ENCODE peak calls at places on chromosomes 7 and 10, in six cellular contexts. One of them, this sample, is unnamed.

GRCh38 chr7:85770332-85770731 is 583.5 kb upstream of the SEMA3D start:
- DNase-seq in iris pigment epithelial cell: peak; percentile 10
- DNase-seq in stimulated activated CD4-positive, alpha-beta T cell treated with anti-CD3 and anti-CD28 coated beads, TNF-alpha, amount 100 ng/mL, for 4 hours: no peak
- DNase-seq in HT1080: no peak
- DNase-seq in stimulated activated CD8-positive, alpha-beta memory T cell treated with anti-CD3 and anti-CD28 coated beads, Interleukin-7, amount 100 ng/mL, for 24 hours: no peak
- DNase-seq in activated naive CD8-positive, alpha-beta T cell treated with anti-CD3 and anti-CD28 coated beads for 36 hours: no peak
- DNase-seq in this sample: no peak

GRCh38 chr7:134034652-134035051 is 92.5 kb upstream of the LRGUK start:
- DNase-seq in stimulated activated CD8-positive, alpha-beta memory T cell treated with anti-CD3 and anti-CD28 coated beads, Interleukin-7, amount 100 ng/mL, for 24 hours: no peak
- DNase-seq in stimulated activated CD4-positive, alpha-beta T cell treated with anti-CD3 and anti-CD28 coated beads, TNF-alpha, amount 100 ng/mL, for 4 hours: no peak
- DNase-seq in iris pigment epithelial cell: no peak
- DNase-seq in HT1080: no peak
- DNase-seq in activated naive CD8-positive, alpha-beta T cell treated with anti-CD3 and anti-CD28 coated beads for 36 hours: no peak
- DNase-seq in this sample: no peak

GRCh38 chr10:88668465-88668864 is 4.2 kb downstream of the LIPF start:
- DNase-seq in iris pigment epithelial cell: no peak
- DNase-seq in stimulated activated CD8-positive, alpha-beta memory T cell treated with anti-CD3 and anti-CD28 coated beads, Interleukin-7, amount 100 ng/mL, for 24 hours: no peak
- DNase-seq in stimulated activated CD4-positive, alpha-beta T cell treated with anti-CD3 and anti-CD28 coated beads, TNF-alpha, amount 100 ng/mL, for 4 hours: no peak
- DNase-seq in HT1080: no peak
- DNase-seq in activated naive CD8-positive, alpha-beta T cell treated with anti-CD3 and anti-CD28 coated beads for 36 hours: no peak
- DNase-seq in this sample: no peak

GRCh38 chr7:130721486-130722277 is 12.3 kb downstream of the KLF14 start:
- DNase-seq in stimulated activated CD8-positive, alpha-beta memory T cell treated with anti-CD3 and anti-CD28 coated beads, Interleukin-7, amount 100 ng/mL, for 24 hours: no peak
- DNase-seq in activated naive CD8-positive, alpha-beta T cell treated with anti-CD3 and anti-CD28 coated beads for 36 hours: peak; percentile 7
- DNase-seq in stimulated activated CD4-positive, alpha-beta T cell treated with anti-CD3 and anti-CD28 coated beads, TNF-alpha, amount 100 ng/mL, for 4 hours: no peak
- DNase-seq in HT1080: peak; percentile 56
- DNase-seq in iris pigment epithelial cell: peak; percentile 72
- DNase-seq in this sample: peak; percentile 68

GRCh38 chr7:50246551-50246950 is 58.0 kb upstream of the IKZF1 start:
- DNase-seq in stimulated activated CD8-positive, alpha-beta memory T cell treated with anti-CD3 and anti-CD28 coated beads, Interleukin-7, amount 100 ng/mL, for 24 hours: no peak
- DNase-seq in HT1080: no peak
- DNase-seq in stimulated activated CD4-positive, alpha-beta T cell treated with anti-CD3 and anti-CD28 coated beads, TNF-alpha, amount 100 ng/mL, for 4 hours: no peak
- DNase-seq in iris pigment epithelial cell: no peak
- DNase-seq in activated naive CD8-positive, alpha-beta T cell treated with anti-CD3 and anti-CD28 coated beads for 36 hours: no peak
- DNase-seq in this sample: no peak

GRCh38 chr10:113576853-113577252 is 24.0 kb downstream of the HABP2 start:
- DNase-seq in activated naive CD8-positive, alpha-beta T cell treated with anti-CD3 and anti-CD28 coated beads for 36 hours: no peak
- DNase-seq in iris pigment epithelial cell: peak; percentile 31
- DNase-seq in stimulated activated CD8-positive, alpha-beta memory T cell treated with anti-CD3 and anti-CD28 coated beads, Interleukin-7, amount 100 ng/mL, for 24 hours: no peak
- DNase-seq in HT1080: no peak
- DNase-seq in stimulated activated CD4-positive, alpha-beta T cell treated with anti-CD3 and anti-CD28 coated beads, TNF-alpha, amount 100 ng/mL, for 4 hours: no peak
- DNase-seq in this sample: peak; percentile 21

GRCh38 chr10:89478085-89478738 is 57.2 kb downstream of the SLC16A12 start:
- DNase-seq in HT1080: no peak
- DNase-seq in stimulated activated CD4-positive, alpha-beta T cell treated with anti-CD3 and anti-CD28 coated beads, TNF-alpha, amount 100 ng/mL, for 4 hours: no peak
- DNase-seq in stimulated activated CD8-positive, alpha-beta memory T cell treated with anti-CD3 and anti-CD28 coated beads, Interleukin-7, amount 100 ng/mL, for 24 hours: no peak
- DNase-seq in activated naive CD8-positive, alpha-beta T cell treated with anti-CD3 and anti-CD28 coated beads for 36 hours: no peak
- DNase-seq in iris pigment epithelial cell: peak; percentile 97
- DNase-seq in this sample: no peak

GRCh38 chr7:94671444-94672235 is 15.7 kb upstream of the SGCE start:
- DNase-seq in HT1080: no peak
- DNase-seq in stimulated activated CD4-positive, alpha-beta T cell treated with anti-CD3 and anti-CD28 coated beads, TNF-alpha, amount 100 ng/mL, for 4 hours: no peak
- DNase-seq in iris pigment epithelial cell: no peak
- DNase-seq in activated naive CD8-positive, alpha-beta T cell treated with anti-CD3 and anti-CD28 coated beads for 36 hours: no peak
- DNase-seq in stimulated activated CD8-positive, alpha-beta memory T cell treated with anti-CD3 and anti-CD28 coated beads, Interleukin-7, amount 100 ng/mL, for 24 hours: no peak
- DNase-seq in this sample: no peak

GRCh38 chr10:89633484-89633883 is 11.6 kb downstream of the PANK1 start:
- DNase-seq in HT1080: peak; percentile 57
- DNase-seq in activated naive CD8-positive, alpha-beta T cell treated with anti-CD3 and anti-CD28 coated beads for 36 hours: no peak
- DNase-seq in stimulated activated CD4-positive, alpha-beta T cell treated with anti-CD3 and anti-CD28 coated beads, TNF-alpha, amount 100 ng/mL, for 4 hours: no peak
- DNase-seq in stimulated activated CD8-positive, alpha-beta memory T cell treated with anti-CD3 and anti-CD28 coated beads, Interleukin-7, amount 100 ng/mL, for 24 hours: no peak
- DNase-seq in iris pigment epithelial cell: peak; percentile 95
- DNase-seq in this sample: peak; percentile 39

GRCh38 chr10:102096449-102096848 is 23.7 kb downstream of the LDB1 start:
- DNase-seq in stimulated activated CD4-positive, alpha-beta T cell treated with anti-CD3 and anti-CD28 coated beads, TNF-alpha, amount 100 ng/mL, for 4 hours: no peak
- DNase-seq in stimulated activated CD8-positive, alpha-beta memory T cell treated with anti-CD3 and anti-CD28 coated beads, Interleukin-7, amount 100 ng/mL, for 24 hours: no peak
- DNase-seq in HT1080: no peak
- DNase-seq in iris pigment epithelial cell: no peak
- DNase-seq in activated naive CD8-positive, alpha-beta T cell treated with anti-CD3 and anti-CD28 coated beads for 36 hours: no peak
- DNase-seq in this sample: no peak

GRCh38 chr7:150324366-150324961 is 1.1 kb upstream of the ACTR3C start:
- DNase-seq in HT1080: no peak
- DNase-seq in iris pigment epithelial cell: peak; percentile 24
- DNase-seq in stimulated activated CD8-positive, alpha-beta memory T cell treated with anti-CD3 and anti-CD28 coated beads, Interleukin-7, amount 100 ng/mL, for 24 hours: no peak
- DNase-seq in activated naive CD8-positive, alpha-beta T cell treated with anti-CD3 and anti-CD28 coated beads for 36 hours: no peak
- DNase-seq in stimulated activated CD4-positive, alpha-beta T cell treated with anti-CD3 and anti-CD28 coated beads, TNF-alpha, amount 100 ng/mL, for 4 hours: no peak
- DNase-seq in this sample: no peak

GRCh38 chr10:14244147-14244546 is 86.6 kb downstream of the FRMD4A start:
- DNase-seq in stimulated activated CD4-positive, alpha-beta T cell treated with anti-CD3 and anti-CD28 coated beads, TNF-alpha, amount 100 ng/mL, for 4 hours: no peak
- DNase-seq in iris pigment epithelial cell: no peak
- DNase-seq in stimulated activated CD8-positive, alpha-beta memory T cell treated with anti-CD3 and anti-CD28 coated beads, Interleukin-7, amount 100 ng/mL, for 24 hours: no peak
- DNase-seq in HT1080: no peak
- DNase-seq in activated naive CD8-positive, alpha-beta T cell treated with anti-CD3 and anti-CD28 coated beads for 36 hours: no peak
- DNase-seq in this sample: peak; percentile 53

GRCh38 chr7:152513861-152514770 is 78.3 kb upstream of the KMT2C start:
- DNase-seq in iris pigment epithelial cell: no peak
- DNase-seq in stimulated activated CD4-positive, alpha-beta T cell treated with anti-CD3 and anti-CD28 coated beads, TNF-alpha, amount 100 ng/mL, for 4 hours: no peak
- DNase-seq in stimulated activated CD8-positive, alpha-beta memory T cell treated with anti-CD3 and anti-CD28 coated beads, Interleukin-7, amount 100 ng/mL, for 24 hours: no peak
- DNase-seq in activated naive CD8-positive, alpha-beta T cell treated with anti-CD3 and anti-CD28 coated beads for 36 hours: no peak
- DNase-seq in HT1080: no peak
- DNase-seq in this sample: no peak

GRCh38 chr7:53218730-53219504 is 183.5 kb downstream of the POM121L12 start:
- DNase-seq in stimulated activated CD4-positive, alpha-beta T cell treated with anti-CD3 and anti-CD28 coated beads, TNF-alpha, amount 100 ng/mL, for 4 hours: no peak
- DNase-seq in HT1080: no peak
- DNase-seq in stimulated activated CD8-positive, alpha-beta memory T cell treated with anti-CD3 and anti-CD28 coated beads, Interleukin-7, amount 100 ng/mL, for 24 hours: no peak
- DNase-seq in activated naive CD8-positive, alpha-beta T cell treated with anti-CD3 and anti-CD28 coated beads for 36 hours: no peak
- DNase-seq in iris pigment epithelial cell: no peak
- DNase-seq in this sample: no peak

GRCh38 chr7:158702944-158703343 is 1.7 kb downstream of the NCAPG2 start:
- DNase-seq in HT1080: no peak
- DNase-seq in iris pigment epithelial cell: no peak
- DNase-seq in stimulated activated CD4-positive, alpha-beta T cell treated with anti-CD3 and anti-CD28 coated beads, TNF-alpha, amount 100 ng/mL, for 4 hours: no peak
- DNase-seq in activated naive CD8-positive, alpha-beta T cell treated with anti-CD3 and anti-CD28 coated beads for 36 hours: no peak
- DNase-seq in stimulated activated CD8-positive, alpha-beta memory T cell treated with anti-CD3 and anti-CD28 coated beads, Interleukin-7, amount 100 ng/mL, for 24 hours: no peak
- DNase-seq in this sample: no peak

GRCh38 chr10:118873080-118873737 is 118.4 kb upstream of the CACUL1 start:
- DNase-seq in activated naive CD8-positive, alpha-beta T cell treated with anti-CD3 and anti-CD28 coated beads for 36 hours: no peak
- DNase-seq in stimulated activated CD4-positive, alpha-beta T cell treated with anti-CD3 and anti-CD28 coated beads, TNF-alpha, amount 100 ng/mL, for 4 hours: no peak
- DNase-seq in HT1080: no peak
- DNase-seq in iris pigment epithelial cell: peak; percentile 85
- DNase-seq in stimulated activated CD8-positive, alpha-beta memory T cell treated with anti-CD3 and anti-CD28 coated beads, Interleukin-7, amount 100 ng/mL, for 24 hours: no peak
- DNase-seq in this sample: peak; percentile 40

GRCh38 chr10:63437334-63437949 is 28.3 kb downstream of the JMJD1C start:
- DNase-seq in HT1080: no peak
- DNase-seq in activated naive CD8-positive, alpha-beta T cell treated with anti-CD3 and anti-CD28 coated beads for 36 hours: no peak
- DNase-seq in stimulated activated CD4-positive, alpha-beta T cell treated with anti-CD3 and anti-CD28 coated beads, TNF-alpha, amount 100 ng/mL, for 4 hours: no peak
- DNase-seq in stimulated activated CD8-positive, alpha-beta memory T cell treated with anti-CD3 and anti-CD28 coated beads, Interleukin-7, amount 100 ng/mL, for 24 hours: no peak
- DNase-seq in iris pigment epithelial cell: peak; percentile 83
- DNase-seq in this sample: peak; percentile 20

GRCh38 chr7:20440472-20441105 is 109.9 kb downstream of the ITGB8 start:
- DNase-seq in iris pigment epithelial cell: peak; percentile 44
- DNase-seq in activated naive CD8-positive, alpha-beta T cell treated with anti-CD3 and anti-CD28 coated beads for 36 hours: no peak
- DNase-seq in stimulated activated CD8-positive, alpha-beta memory T cell treated with anti-CD3 and anti-CD28 coated beads, Interleukin-7, amount 100 ng/mL, for 24 hours: no peak
- DNase-seq in stimulated activated CD4-positive, alpha-beta T cell treated with anti-CD3 and anti-CD28 coated beads, TNF-alpha, amount 100 ng/mL, for 4 hours: no peak
- DNase-seq in HT1080: peak; percentile 15
- DNase-seq in this sample: peak; percentile 22

GRCh38 chr10:104353325-104354048 is at the start of gene CFAP58:
- DNase-seq in stimulated activated CD8-positive, alpha-beta memory T cell treated with anti-CD3 and anti-CD28 coated beads, Interleukin-7, amount 100 ng/mL, for 24 hours: peak; percentile 74
- DNase-seq in stimulated activated CD4-positive, alpha-beta T cell treated with anti-CD3 and anti-CD28 coated beads, TNF-alpha, amount 100 ng/mL, for 4 hours: peak; percentile 73
- DNase-seq in iris pigment epithelial cell: peak; percentile 85
- DNase-seq in HT1080: peak; percentile 80
- DNase-seq in activated naive CD8-positive, alpha-beta T cell treated with anti-CD3 and anti-CD28 coated beads for 36 hours: peak; percentile 87
- DNase-seq in this sample: peak; percentile 87

GRCh38 chr10:16809074-16809718 is 8.0 kb downstream of the RSU1 start:
- DNase-seq in stimulated activated CD8-positive, alpha-beta memory T cell treated with anti-CD3 and anti-CD28 coated beads, Interleukin-7, amount 100 ng/mL, for 24 hours: peak; percentile 24
- DNase-seq in stimulated activated CD4-positive, alpha-beta T cell treated with anti-CD3 and anti-CD28 coated beads, TNF-alpha, amount 100 ng/mL, for 4 hours: no peak
- DNase-seq in activated naive CD8-positive, alpha-beta T cell treated with anti-CD3 and anti-CD28 coated beads for 36 hours: peak; percentile 44
- DNase-seq in iris pigment epithelial cell: peak; percentile 54
- DNase-seq in HT1080: peak; percentile 44
- DNase-seq in this sample: peak; percentile 49

GRCh38 chr7:23256731-23257130 is 10.2 kb downstream of the GPNMB start:
- DNase-seq in activated naive CD8-positive, alpha-beta T cell treated with anti-CD3 and anti-CD28 coated beads for 36 hours: no peak
- DNase-seq in stimulated activated CD8-positive, alpha-beta memory T cell treated with anti-CD3 and anti-CD28 coated beads, Interleukin-7, amount 100 ng/mL, for 24 hours: no peak
- DNase-seq in iris pigment epithelial cell: no peak
- DNase-seq in stimulated activated CD4-positive, alpha-beta T cell treated with anti-CD3 and anti-CD28 coated beads, TNF-alpha, amount 100 ng/mL, for 4 hours: no peak
- DNase-seq in HT1080: no peak
- DNase-seq in this sample: no peak

GRCh38 chr10:88538038-88538437 is 45.1 kb downstream of the RNLS start:
- DNase-seq in stimulated activated CD4-positive, alpha-beta T cell treated with anti-CD3 and anti-CD28 coated beads, TNF-alpha, amount 100 ng/mL, for 4 hours: no peak
- DNase-seq in stimulated activated CD8-positive, alpha-beta memory T cell treated with anti-CD3 and anti-CD28 coated beads, Interleukin-7, amount 100 ng/mL, for 24 hours: no peak
- DNase-seq in HT1080: no peak
- DNase-seq in activated naive CD8-positive, alpha-beta T cell treated with anti-CD3 and anti-CD28 coated beads for 36 hours: no peak
- DNase-seq in iris pigment epithelial cell: peak; percentile 92
- DNase-seq in this sample: no peak

This sample was measured in ELR.